ENCODE peak calls at places on chromosomes 4 and X, in seven cellular contexts. V is NCI-H1694 treated with DMSO at 0.1 percent for 48 hours; I is stimulated activated CD4-positive, alpha-beta T cell treated with anti-CD3 and anti-CD28 coated beads, Interleukin-15, amount 100 ng/mL, for 1 hour; S is NCI-H1436; R is stimulated activated naive CD8-positive, alpha-beta T cell treated with anti-CD3 and anti-CD28 coated beads, Interleukin-15, Interleukin-2, amounts not matched to agents 100 U/mL and 50 U/mL, for 24 hours; J is AG20443; W is fibroblast of pulmonary artery. H is an unnamed sample.
A peak's percentile ranks its signal among the peaks of the same experiment; 100 is the strongest.

GRCh38 chrX:11558972-11559371 is 106.7 kb downstream of the ARHGAP6 start:
- DNase-seq in J (peak; percentile 6), W (no peak), I (peak; percentile 4), V (no peak), S (no peak), R (peak; percentile 43), H (peak; percentile 23)

GRCh38 chrX:107766470-107767140 is 9.0 kb downstream of the TSC22D3 start:
- DNase-seq in J (peak; percentile 57), R (no peak), I (no peak), W (peak; percentile 75), S (no peak), V (no peak), H (no peak)

GRCh38 chr4:13541720-13542576 is 2.4 kb downstream of the NKX3-2 start:
- DNase-seq in W (no peak), J (peak; percentile 18), I (no peak), R (peak; percentile 46), S (no peak), V (no peak), H (no peak)

GRCh38 chrX:119655125-119655524 is 37.8 kb downstream of the SEPTIN6 start:
- DNase-seq in W (peak; percentile 96), S (no peak), I (peak; percentile 44), V (no peak), J (peak; percentile 73), R (peak; percentile 73), H (peak; percentile 47)

GRCh38 chr4:136186650-136187049 is 1345.6 kb downstream of the PCDH18 start:
- DNase-seq in I (no peak), W (no peak), S (no peak), V (no peak), J (no peak), R (no peak), H (no peak)

GRCh38 chr4:15665738-15666365 is 10.7 kb upstream of the FBXL5 start:
- DNase-seq in W (peak; percentile 76), J (peak; percentile 12), V (no peak), R (no peak), I (no peak), S (no peak), H (no peak)

GRCh38 chrX:123884809-123885408 is 25.1 kb downstream of the XIAP start:
- DNase-seq in W (peak; percentile 69), V (peak; percentile 75), J (peak; percentile 34), I (no peak), S (peak; percentile 66), R (no peak), H (peak; percentile 46)

GRCh38 chr4:150583287-150584197 is 1.6 kb downstream of the MAB21L2 start:
- DNase-seq in I (no peak), V (no peak), R (no peak), W (peak; percentile 35), J (no peak), S (no peak), H (no peak)

GRCh38 chrX:102840871-102841705 is 96.0 kb upstream of the RAB40AL start:
- DNase-seq in R (no peak), S (no peak), V (no peak), W (peak; percentile 31), J (no peak), I (no peak), H (peak; percentile 73)

GRCh38 chr4:53914313-53915016 is 149.9 kb downstream of the CHIC2 start:
- DNase-seq in R (no peak), S (no peak), J (peak; percentile 81), I (no peak), V (no peak), W (peak; percentile 91), H (no peak)

GRCh38 chr4:184792950-184793555 is 32.7 kb downstream of the ACSL1 start:
- DNase-seq in S (no peak), W (peak; percentile 94), J (peak; percentile 61), I (no peak), R (peak; percentile 47), V (no peak), H (peak; percentile 98)

GRCh38 chr4:181998588-181998987 is 244.6 kb upstream of the TENM3 start:
- DNase-seq in S (no peak), I (no peak), J (no peak), W (no peak), V (no peak), R (no peak), H (no peak)

GRCh38 chrX:25853002-25853479 is 285.1 kb upstream of the MAGEB18 start:
- DNase-seq in I (no peak), S (no peak), V (no peak), W (no peak), J (no peak), R (no peak), H (no peak)

GRCh38 chrX:111376486-111376885 is 35.5 kb downstream of the DCX start:
- DNase-seq in V (no peak), R (no peak), S (no peak), I (no peak), J (no peak), W (no peak), H (no peak)

GRCh38 chrX:103276581-103277002 is at the start of gene TCEAL5:
- DNase-seq in R (no peak), I (no peak), J (no peak), S (peak; percentile 2), V (peak; percentile 19), W (no peak), H (no peak)

GRCh38 chr4:87036713-87037112 is 101.9 kb downstream of the AFF1 start:
- DNase-seq in J (no peak), V (no peak), S (no peak), W (no peak), I (no peak), R (no peak), H (no peak)

GRCh38 chr4:93199492-93199891 is 629.1 kb upstream of the ATOH1 start:
- DNase-seq in V (peak; percentile 4), W (peak; percentile 66), I (no peak), R (no peak), J (peak; percentile 66), S (peak; percentile 54), H (peak; percentile 80)